ENCODE peak calls at places on chromosome 21, in five cellular contexts. O is T-helper 1 cell, K is AG09309, C is Ammon's horn, E is MM.1S. D is an unnamed sample.

GRCh38 chr21:34761758-34762330 is 93.0 kb downstream of the CLIC6 start:
- DNase-seq in O (no peak), C (no peak), K (no peak), E (no peak), D (no peak)

GRCh38 chr21:27759091-27759659 is 792.3 kb upstream of the ADAMTS5 start:
- DNase-seq in O (no peak), K (no peak), E (no peak), C (peak; percentile 30), D (no peak)

GRCh38 chr21:45910548-45911221 is 70.9 kb upstream of the COL6A1 start:
- DNase-seq in C (peak; percentile 47), O (no peak), K (no peak), E (no peak), D (no peak)

GRCh38 chr21:17045214-17045835 is 467.5 kb upstream of the CXADR start:
- DNase-seq in E (peak; percentile 17), O (no peak), C (peak; percentile 11), K (no peak), D (peak; percentile 6)

GRCh38 chr21:34834307-34834706 is 165.5 kb downstream of the CLIC6 start:
- DNase-seq in O (no peak), K (no peak), C (no peak), E (no peak), D (no peak)

GRCh38 chr21:46116846-46117585 is 19.1 kb downstream of the COL6A2 start:
- DNase-seq in C (no peak), E (no peak), K (no peak), O (peak; percentile 3), D (no peak)

GRCh38 chr21:46627726-46628125 is 7.7 kb upstream of the PRMT2 start:
- DNase-seq in O (no peak), K (no peak), C (no peak), E (no peak), D (no peak)

GRCh38 chr21:39456665-39457064 is 4.9 kb downstream of the SH3BGR start:
- DNase-seq in C (no peak), K (no peak), E (no peak), O (no peak), D (no peak)

GRCh38 chr21:36542312-36543101 is 62.6 kb upstream of the CLDN14 start:
- DNase-seq in E (peak; percentile 98), C (no peak), O (no peak), K (no peak), D (no peak)

GRCh38 chr21:26067836-26068401 is 102.7 kb downstream of the APP start:
- DNase-seq in O (no peak), E (no peak), C (no peak), K (no peak), D (no peak)

D was measured in brain pericyte.